ENCODE peak calls at places on chromosome 2, in six cellular contexts. Y, U, H, K, J and D are unnamed samples.

GRCh38 chr2:3253913-3254437 is 123.6 kb downstream of the EIPR1 start:
- DNase-seq in U (no peak), H (no peak), K (no peak), Y (no peak), J (no peak), D (no peak)

GRCh38 chr2:241020629-241021190 is 22.3 kb downstream of the SNED1 start:
- DNase-seq in Y (no peak), U (no peak), H (no peak), J (no peak), K (no peak), D (peak)

GRCh38 chr2:27494944-27495554 is at the start of gene FNDC4:
- DNase-seq in H (no peak), K (peak), U (peak), J (no peak), Y (peak), D (no peak)

GRCh38 chr2:26770986-26771586 is 7.0 kb downstream of the SLC35F6 start:
- DNase-seq in H (peak), J (peak), Y (peak), K (peak), U (peak), D (no peak)

GRCh38 chr2:96404446-96405373 is 69.1 kb downstream of the NCAPH start:
- DNase-seq in U (no peak), K (no peak), H (no peak), Y (no peak), J (peak), D (peak)

GRCh38 chr2:61619561-61619960 is 81.4 kb upstream of the XPO1 start:
- DNase-seq in J (no peak), K (no peak), H (no peak), U (no peak), Y (no peak), D (no peak)

GRCh38 chr2:60331106-60331809 is 222.2 kb downstream of the BCL11A start:
- DNase-seq in H (no peak), J (no peak), Y (no peak), K (no peak), U (no peak), D (peak)

GRCh38 chr2:160301420-160301819 is 101.3 kb upstream of the ITGB6 start:
- DNase-seq in Y (no peak), J (no peak), H (no peak), U (no peak), K (no peak), D (no peak)

GRCh38 chr2:235234711-235235110 is 259.1 kb upstream of the AGAP1 start:
- DNase-seq in K (no peak), H (no peak), J (no peak), U (peak), Y (no peak), D (no peak)

GRCh38 chr2:168501456-168502065 is 45.5 kb downstream of the CERS6 start:
- DNase-seq in H (no peak), J (no peak), U (no peak), Y (no peak), K (no peak), D (no peak)

GRCh38 chr2:29573602-29574001 is 347.8 kb downstream of the ALK start:
- DNase-seq in K (no peak), H (no peak), Y (no peak), U (no peak), J (no peak), D (peak)

GRCh38 chr2:65071499-65072180 is 15.4 kb downstream of the CEP68 start:
- DNase-seq in U (no peak), Y (no peak), J (no peak), H (no peak), K (no peak), D (no peak)

GRCh38 chr2:189521686-189522434 is 58.7 kb downstream of the SLC40A1 start:
- DNase-seq in J (no peak), Y (no peak), K (no peak), H (no peak), U (peak), D (no peak)

GRCh38 chr2:158967731-158968395 is 577 bp upstream of the TANC1 start:
- DNase-seq in Y (peak), H (no peak), J (no peak), K (peak), U (peak), D (peak)

GRCh38 chr2:232335859-232336215 is 42.7 kb upstream of the ALPP start:
- DNase-seq in H (no peak), Y (no peak), K (peak), J (no peak), U (no peak), D (peak)

GRCh38 chr2:98806266-98806697 is 75.3 kb upstream of the MGAT4A start:
- DNase-seq in H (peak), K (no peak), U (peak), J (no peak), Y (peak), D (peak)

GRCh38 chr2:28644760-28645159 is 106.9 kb upstream of the PPP1CB start:
- DNase-seq in J (no peak), H (no peak), U (no peak), Y (no peak), K (no peak), D (no peak)

GRCh38 chr2:160973991-160974390 is 186.2 kb upstream of the TANK start:
- DNase-seq in K (no peak), Y (no peak), H (no peak), J (no peak), U (no peak), D (no peak)

GRCh38 chr2:72147303-72147970 is at the start of gene CYP26B1:
- DNase-seq in Y (no peak), H (no peak), K (peak), U (no peak), J (no peak), D (peak)

GRCh38 chr2:236694125-236694888 is 124.7 kb downstream of the ACKR3 start:
- DNase-seq in Y (no peak), H (no peak), K (no peak), U (no peak), J (no peak), D (no peak)

GRCh38 chr2:76759634-76760366 is 762.4 kb downstream of the LRRTM4 start:
- DNase-seq in U (no peak), H (no peak), K (no peak), Y (no peak), J (no peak), D (no peak)

GRCh38 chr2:112001136-112001764 is 53.8 kb upstream of the TMEM87B start:
- DNase-seq in Y (no peak), U (peak), K (no peak), J (no peak), H (no peak), D (no peak)

GRCh38 chr2:207095963-207096362 is 69.8 kb downstream of the KLF7 start:
- DNase-seq in U (no peak), J (no peak), K (no peak), H (no peak), Y (no peak), D (no peak)

GRCh38 chr2:42547014-42547413 is 21.4 kb upstream of the MTA3 start:
- DNase-seq in J (no peak), U (no peak), K (no peak), Y (no peak), H (no peak), D (no peak)